ENCODE peak calls at places on chromosomes 12 and 14, in five cellular contexts. One of them, this sample, is unnamed.

GRCh38 chr12:89451876-89452275 is 72.7 kb downstream of the GALNT4 start:
- DNase-seq in upper lobe of left lung: no peak
- DNase-seq in CD4-positive, CD25-positive, alpha-beta regulatory T cell: no peak
- DNase-seq in fibroblast of lung: peak
- DNase-seq in cardiac fibroblast: peak
- DNase-seq in this sample: no peak

GRCh38 chr12:26807292-26807691 is 25.7 kb downstream of the ITPR2 start:
- DNase-seq in upper lobe of left lung: no peak
- DNase-seq in cardiac fibroblast: no peak
- DNase-seq in fibroblast of lung: no peak
- DNase-seq in CD4-positive, CD25-positive, alpha-beta regulatory T cell: no peak
- DNase-seq in this sample: no peak

GRCh38 chr14:95291859-95292542 is 27.7 kb downstream of the CLMN start:
- DNase-seq in fibroblast of lung: peak
- DNase-seq in upper lobe of left lung: no peak
- DNase-seq in cardiac fibroblast: peak
- DNase-seq in CD4-positive, CD25-positive, alpha-beta regulatory T cell: no peak
- DNase-seq in this sample: no peak

GRCh38 chr14:89855961-89856360 is 98.6 kb downstream of the EFCAB11 start:
- DNase-seq in CD4-positive, CD25-positive, alpha-beta regulatory T cell: no peak
- DNase-seq in upper lobe of left lung: no peak
- DNase-seq in cardiac fibroblast: peak
- DNase-seq in fibroblast of lung: peak
- DNase-seq in this sample: no peak

GRCh38 chr12:94265966-94266365 is 117.6 kb downstream of the PLXNC1 start:
- DNase-seq in fibroblast of lung: no peak
- DNase-seq in upper lobe of left lung: no peak
- DNase-seq in CD4-positive, CD25-positive, alpha-beta regulatory T cell: no peak
- DNase-seq in cardiac fibroblast: no peak
- DNase-seq in this sample: no peak

GRCh38 chr14:55884819-55885218 is 233.4 kb upstream of the PELI2 start:
- DNase-seq in cardiac fibroblast: no peak
- DNase-seq in upper lobe of left lung: no peak
- DNase-seq in CD4-positive, CD25-positive, alpha-beta regulatory T cell: no peak
- DNase-seq in fibroblast of lung: peak
- DNase-seq in this sample: no peak

GRCh38 chr14:74653386-74654138 is 41.5 kb upstream of the LTBP2 start:
- DNase-seq in cardiac fibroblast: no peak
- DNase-seq in fibroblast of lung: peak
- DNase-seq in upper lobe of left lung: no peak
- DNase-seq in CD4-positive, CD25-positive, alpha-beta regulatory T cell: no peak
- DNase-seq in this sample: no peak

GRCh38 chr14:90577661-90578282 is 180.9 kb downstream of the CALM1 start:
- DNase-seq in fibroblast of lung: no peak
- DNase-seq in cardiac fibroblast: no peak
- DNase-seq in upper lobe of left lung: peak
- DNase-seq in CD4-positive, CD25-positive, alpha-beta regulatory T cell: no peak
- DNase-seq in this sample: no peak

GRCh38 chr12:95462551-95462950 is 11.4 kb upstream of the METAP2 start:
- DNase-seq in upper lobe of left lung: no peak
- DNase-seq in fibroblast of lung: no peak
- DNase-seq in cardiac fibroblast: no peak
- DNase-seq in CD4-positive, CD25-positive, alpha-beta regulatory T cell: no peak
- DNase-seq in this sample: no peak

GRCh38 chr12:53798575-53798974 is 46.8 kb upstream of the CISTR start:
- DNase-seq in fibroblast of lung: no peak
- DNase-seq in CD4-positive, CD25-positive, alpha-beta regulatory T cell: no peak
- DNase-seq in upper lobe of left lung: no peak
- DNase-seq in cardiac fibroblast: peak
- DNase-seq in this sample: no peak

DNA sequence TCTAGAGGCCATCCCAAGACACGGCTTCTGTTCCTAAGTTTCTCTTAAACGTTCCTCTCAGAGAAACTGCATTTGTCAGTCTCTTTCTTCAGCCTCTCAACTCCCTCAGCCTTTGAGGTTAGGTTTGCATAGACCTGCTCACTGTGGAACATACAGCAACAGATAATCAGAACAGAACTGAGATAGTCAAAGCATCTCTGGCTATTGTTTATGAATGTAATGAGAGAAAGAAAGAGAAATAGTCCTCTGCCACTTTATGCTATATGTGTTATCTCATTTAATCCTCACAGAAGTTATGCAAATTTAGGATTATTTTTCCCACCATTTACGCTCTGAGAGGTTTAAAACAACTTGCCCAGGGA is 190.6 kb downstream of the PHLDA1 start:
- DNase-seq in upper lobe of left lung: no peak
- DNase-seq in fibroblast of lung: no peak
- DNase-seq in CD4-positive, CD25-positive, alpha-beta regulatory T cell: no peak
- DNase-seq in cardiac fibroblast: no peak
- DNase-seq in this sample: no peak
- H3K4me3 ChIP-seq in upper lobe of left lung: no peak
- H3K4me3 ChIP-seq in fibroblast of lung: no peak
- H3K4me3 ChIP-seq in CD4-positive, CD25-positive, alpha-beta regulatory T cell: no peak
- H3K4me3 ChIP-seq in cardiac fibroblast: no peak
- H3K4me3 ChIP-seq in this sample: no peak

DNA sequence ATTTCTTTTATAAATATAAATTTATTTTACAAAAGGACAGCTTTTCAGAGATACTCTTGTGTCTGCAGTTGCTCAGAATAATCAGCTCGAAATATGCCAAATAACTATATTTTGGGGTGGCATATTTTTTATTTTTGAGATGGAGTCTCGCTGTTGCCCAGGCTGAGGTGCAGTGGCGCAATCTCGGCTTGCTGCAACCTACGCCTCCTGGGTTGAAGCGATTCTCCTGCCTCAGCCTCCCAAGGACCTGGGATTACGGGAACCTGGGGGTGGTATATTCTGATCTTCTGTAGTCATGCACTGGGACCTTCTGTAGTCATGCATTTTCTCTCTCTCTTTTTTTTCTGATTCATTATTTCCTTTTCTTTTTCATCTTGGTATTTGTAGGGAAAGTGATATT is 135.0 kb upstream of the AMIGO2 start:
- DNase-seq in upper lobe of left lung: no peak
- DNase-seq in cardiac fibroblast: no peak
- DNase-seq in fibroblast of lung: no peak
- DNase-seq in CD4-positive, CD25-positive, alpha-beta regulatory T cell: no peak
- DNase-seq in this sample: no peak
- H3K4me3 ChIP-seq in upper lobe of left lung: no peak
- H3K4me3 ChIP-seq in cardiac fibroblast: no peak
- H3K4me3 ChIP-seq in fibroblast of lung: no peak
- H3K4me3 ChIP-seq in CD4-positive, CD25-positive, alpha-beta regulatory T cell: peak
- H3K4me3 ChIP-seq in this sample: no peak

GRCh38 chr12:55683676-55684075 is 24.0 kb downstream of the ITGA7 start:
- DNase-seq in CD4-positive, CD25-positive, alpha-beta regulatory T cell: no peak
- DNase-seq in upper lobe of left lung: no peak
- DNase-seq in fibroblast of lung: no peak
- DNase-seq in cardiac fibroblast: no peak
- DNase-seq in this sample: no peak

GRCh38 chr12:55684761-55685370 is 22.8 kb downstream of the ITGA7 start:
- DNase-seq in CD4-positive, CD25-positive, alpha-beta regulatory T cell: no peak
- DNase-seq in cardiac fibroblast: no peak
- DNase-seq in upper lobe of left lung: peak
- DNase-seq in fibroblast of lung: no peak
- DNase-seq in this sample: no peak

GRCh38 chr12:55679691-55680090 is 28.0 kb downstream of the ITGA7 start:
- DNase-seq in CD4-positive, CD25-positive, alpha-beta regulatory T cell: no peak
- DNase-seq in fibroblast of lung: no peak
- DNase-seq in upper lobe of left lung: no peak
- DNase-seq in cardiac fibroblast: no peak
- DNase-seq in this sample: no peak

GRCh38 chr12:55682087-55682796 is 25.5 kb downstream of the ITGA7 start:
- DNase-seq in cardiac fibroblast: no peak
- DNase-seq in fibroblast of lung: no peak
- DNase-seq in upper lobe of left lung: no peak
- DNase-seq in CD4-positive, CD25-positive, alpha-beta regulatory T cell: no peak
- DNase-seq in this sample: no peak

DNA sequence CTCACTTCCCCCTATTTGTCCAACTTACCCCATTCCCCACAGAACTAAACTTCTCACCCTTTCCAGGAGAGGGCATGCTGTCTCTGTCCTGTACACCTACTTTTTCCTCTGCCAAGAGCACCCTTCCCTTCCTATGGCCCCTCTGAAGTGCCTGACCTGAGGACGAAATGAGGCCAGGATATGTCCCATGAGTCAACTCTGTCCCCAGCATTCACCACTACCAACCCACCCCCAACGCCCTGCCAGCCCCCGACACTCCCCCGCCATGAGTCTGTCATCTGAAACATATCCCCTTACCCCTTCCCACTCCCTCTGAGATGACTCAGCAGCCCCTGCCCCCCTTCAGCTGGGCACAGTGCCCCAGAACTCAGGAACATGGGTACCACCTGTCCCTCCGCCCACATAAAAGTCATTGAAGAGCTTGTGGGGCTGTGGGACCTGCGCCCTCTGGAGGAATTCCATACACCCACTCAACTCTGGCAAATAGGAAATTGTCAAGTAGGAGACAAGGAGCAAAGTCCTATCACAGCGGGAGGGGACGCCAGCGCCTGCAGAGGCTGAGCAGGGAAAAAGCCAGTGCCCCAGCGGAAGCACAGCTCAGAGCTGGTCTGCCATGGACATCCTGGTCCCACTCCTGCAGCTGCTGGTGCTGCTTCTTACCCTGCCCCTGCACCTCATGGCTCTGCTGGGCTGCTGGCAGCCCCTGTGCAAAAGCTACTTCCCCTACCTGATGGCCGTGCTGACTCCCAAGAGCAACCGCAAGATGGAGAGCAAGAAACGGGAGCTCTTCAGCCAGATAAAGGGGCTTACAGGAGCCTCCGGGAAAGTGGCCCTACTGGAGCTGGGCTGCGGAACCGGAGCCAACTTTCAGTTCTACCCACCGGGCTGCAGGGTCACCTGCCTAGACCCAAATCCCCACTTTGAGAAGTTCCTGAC is 26.3 kb downstream of the ITGA7 start:
- DNase-seq in upper lobe of left lung: peak
- DNase-seq in CD4-positive, CD25-positive, alpha-beta regulatory T cell: no peak
- DNase-seq in fibroblast of lung: peak
- DNase-seq in cardiac fibroblast: peak
- DNase-seq in this sample: peak
- H3K4me3 ChIP-seq in upper lobe of left lung: peak
- H3K4me3 ChIP-seq in CD4-positive, CD25-positive, alpha-beta regulatory T cell: no peak
- H3K4me3 ChIP-seq in fibroblast of lung: no peak
- H3K4me3 ChIP-seq in cardiac fibroblast: peak
- H3K4me3 ChIP-seq in this sample: peak

DNA sequence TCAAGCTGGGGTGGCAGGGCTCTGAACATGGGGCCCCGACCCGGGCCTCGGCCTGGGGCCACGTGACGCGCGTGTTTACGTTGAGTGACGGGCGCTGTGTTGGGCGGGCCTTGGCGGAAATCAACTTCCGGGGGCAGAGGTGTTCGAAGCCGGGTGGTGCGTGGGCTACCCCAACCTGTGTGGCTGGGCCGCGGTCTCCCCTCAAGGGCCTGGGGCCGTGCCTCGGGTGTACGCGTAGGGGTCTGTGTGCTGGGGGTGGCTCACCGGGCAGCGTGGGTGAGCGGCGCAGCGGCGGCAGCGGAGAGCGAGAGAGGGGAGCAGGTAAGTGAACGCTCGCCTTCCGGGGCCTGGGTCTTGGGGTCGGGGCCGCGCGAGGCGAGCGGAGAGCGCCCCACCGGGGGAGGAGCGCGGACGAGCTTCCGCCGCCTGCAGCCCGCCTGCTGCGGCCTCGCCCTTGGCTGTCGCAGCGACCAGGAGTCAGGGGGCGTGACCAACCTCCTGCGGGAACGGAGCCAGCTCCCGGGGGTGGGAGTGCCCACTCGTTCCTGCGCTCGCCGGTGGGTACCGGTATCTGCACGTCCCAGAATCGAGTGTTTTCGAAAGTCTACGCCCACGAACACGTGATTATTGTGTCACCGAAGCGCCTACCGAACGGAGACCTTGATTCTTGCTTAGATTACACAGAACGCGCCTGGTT is at the start of gene CCDC91:
- DNase-seq in CD4-positive, CD25-positive, alpha-beta regulatory T cell: peak
- DNase-seq in cardiac fibroblast: peak
- DNase-seq in fibroblast of lung: peak
- DNase-seq in upper lobe of left lung: peak
- DNase-seq in this sample: peak
- H3K4me3 ChIP-seq in CD4-positive, CD25-positive, alpha-beta regulatory T cell: peak
- H3K4me3 ChIP-seq in cardiac fibroblast: peak
- H3K4me3 ChIP-seq in fibroblast of lung: peak
- H3K4me3 ChIP-seq in upper lobe of left lung: peak
- H3K4me3 ChIP-seq in this sample: peak

DNA sequence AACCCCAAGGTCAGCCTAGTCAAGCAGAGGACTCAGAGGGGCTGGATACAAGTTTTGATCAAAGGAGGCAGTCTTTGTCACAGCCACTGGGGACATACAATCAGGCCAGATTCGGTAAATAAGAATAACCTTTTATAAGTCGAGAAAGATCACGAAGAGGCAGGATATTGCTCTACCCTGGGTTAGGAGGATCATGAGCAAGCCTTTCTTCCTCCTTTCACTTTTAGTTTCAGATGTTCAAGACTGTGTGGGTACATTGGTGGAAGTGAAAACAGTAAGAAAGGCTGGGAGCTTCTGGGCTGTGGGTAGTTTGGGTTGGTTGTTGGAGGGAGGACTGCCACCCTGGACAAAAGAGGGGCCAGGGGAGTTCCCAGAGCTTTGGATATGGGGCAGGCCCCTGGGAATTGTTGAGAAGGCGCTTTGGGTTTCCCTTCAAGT is 127.7 kb downstream of the SNAPC1 start:
- DNase-seq in CD4-positive, CD25-positive, alpha-beta regulatory T cell: no peak
- DNase-seq in fibroblast of lung: no peak
- DNase-seq in cardiac fibroblast: no peak
- DNase-seq in upper lobe of left lung: no peak
- DNase-seq in this sample: no peak
- H3K4me3 ChIP-seq in CD4-positive, CD25-positive, alpha-beta regulatory T cell: peak
- H3K4me3 ChIP-seq in fibroblast of lung: no peak
- H3K4me3 ChIP-seq in cardiac fibroblast: no peak
- H3K4me3 ChIP-seq in upper lobe of left lung: no peak
- H3K4me3 ChIP-seq in this sample: no peak

DNA sequence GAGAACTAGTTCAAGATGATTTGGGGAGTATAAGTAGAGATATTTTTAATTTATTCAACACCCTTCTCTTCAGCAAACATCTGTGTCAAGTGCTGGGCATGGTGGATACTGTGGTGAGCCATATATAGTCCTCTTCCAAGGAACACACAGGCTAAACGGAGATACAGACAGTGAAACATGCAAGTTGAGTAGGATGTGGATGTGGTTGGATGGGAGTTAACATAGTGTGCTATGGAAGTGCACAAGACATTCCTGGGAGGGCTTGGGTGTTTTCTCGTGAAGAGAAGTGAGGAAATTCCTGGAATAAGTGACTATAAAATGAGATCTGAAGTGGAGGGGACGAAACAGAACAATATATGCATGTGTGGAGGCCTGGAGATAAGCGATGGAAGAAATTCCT is 181.1 kb upstream of the NPAS3 start:
- DNase-seq in upper lobe of left lung: no peak
- DNase-seq in CD4-positive, CD25-positive, alpha-beta regulatory T cell: no peak
- DNase-seq in cardiac fibroblast: no peak
- DNase-seq in fibroblast of lung: peak
- DNase-seq in this sample: no peak
- H3K4me3 ChIP-seq in upper lobe of left lung: no peak
- H3K4me3 ChIP-seq in CD4-positive, CD25-positive, alpha-beta regulatory T cell: no peak
- H3K4me3 ChIP-seq in cardiac fibroblast: no peak
- H3K4me3 ChIP-seq in fibroblast of lung: no peak
- H3K4me3 ChIP-seq in this sample: no peak

GRCh38 chr14:88209273-88209672 is 113.8 kb downstream of the KCNK10 start:
- DNase-seq in cardiac fibroblast: no peak
- DNase-seq in fibroblast of lung: no peak
- DNase-seq in CD4-positive, CD25-positive, alpha-beta regulatory T cell: no peak
- DNase-seq in upper lobe of left lung: peak
- DNase-seq in this sample: no peak
- H3K4me3 ChIP-seq in cardiac fibroblast: no peak
- H3K4me3 ChIP-seq in fibroblast of lung: no peak
- H3K4me3 ChIP-seq in CD4-positive, CD25-positive, alpha-beta regulatory T cell: no peak
- H3K4me3 ChIP-seq in upper lobe of left lung: no peak
- H3K4me3 ChIP-seq in this sample: no peak

This sample was measured in HAP-1.